ENCODE peak calls at places on chromosome 22, in four cellular contexts. One of them, this sample, is unnamed.

GRCh38 chr22:39244496-39245129 is at the start of gene PDGFB:
- DNase-seq in left ventricle myocardium inferior: peak
- DNase-seq in hepatocyte: peak
- DNase-seq in ELR: peak
- DNase-seq in this sample: peak

GRCh38 chr22:46001046-46001425 is 24.1 kb upstream of the WNT7B start:
- DNase-seq in ELR: no peak
- DNase-seq in left ventricle myocardium inferior: no peak
- DNase-seq in hepatocyte: no peak
- DNase-seq in this sample: peak

GRCh38 chr22:20607157-20607907 is 99.9 kb downstream of the MED15 start:
- DNase-seq in left ventricle myocardium inferior: no peak
- DNase-seq in hepatocyte: no peak
- DNase-seq in ELR: no peak
- DNase-seq in this sample: no peak

GRCh38 chr22:28500005-28500404 is 179.6 kb downstream of the TTC28 start:
- DNase-seq in ELR: no peak
- DNase-seq in hepatocyte: no peak
- DNase-seq in left ventricle myocardium inferior: no peak
- DNase-seq in this sample: no peak

GRCh38 chr22:19431641-19432091 is at the start of gene HIRA:
- DNase-seq in ELR: peak
- DNase-seq in hepatocyte: peak
- DNase-seq in left ventricle myocardium inferior: peak
- DNase-seq in this sample: peak

GRCh38 chr22:20061481-20061861 is 18.6 kb upstream of the DGCR8 start:
- DNase-seq in left ventricle myocardium inferior: no peak
- DNase-seq in ELR: peak
- DNase-seq in hepatocyte: no peak
- DNase-seq in this sample: no peak

GRCh38 chr22:24571266-24571665 is 15.5 kb downstream of the SNRPD3 start:
- DNase-seq in left ventricle myocardium inferior: no peak
- DNase-seq in hepatocyte: no peak
- DNase-seq in ELR: no peak
- DNase-seq in this sample: no peak

GRCh38 chr22:29609139-29609538 is 5.7 kb downstream of the NF2 start:
- DNase-seq in hepatocyte: no peak
- DNase-seq in left ventricle myocardium inferior: no peak
- DNase-seq in ELR: peak
- DNase-seq in this sample: no peak

GRCh38 chr22:28799125-28799833 is 1.1 kb downstream of the XBP1 start:
- DNase-seq in hepatocyte: peak
- DNase-seq in ELR: peak
- DNase-seq in left ventricle myocardium inferior: no peak
- DNase-seq in this sample: no peak

GRCh38 chr22:42553475-42554361 is at the start of gene SERHL2:
- DNase-seq in hepatocyte: peak
- DNase-seq in ELR: peak
- DNase-seq in left ventricle myocardium inferior: peak
- DNase-seq in this sample: peak

GRCh38 chr22:29096736-29097669 is 24.2 kb downstream of the KREMEN1 start:
- DNase-seq in hepatocyte: no peak
- DNase-seq in ELR: no peak
- DNase-seq in left ventricle myocardium inferior: no peak
- DNase-seq in this sample: no peak

GRCh38 chr22:48592066-48592345 is 1235.7 kb downstream of the BRD1 start:
- DNase-seq in left ventricle myocardium inferior: no peak
- DNase-seq in ELR: no peak
- DNase-seq in hepatocyte: no peak
- DNase-seq in this sample: peak

GRCh38 chr22:41191467-41191866 is 13.6 kb upstream of the L3MBTL2 start:
- DNase-seq in hepatocyte: no peak
- DNase-seq in left ventricle myocardium inferior: no peak
- DNase-seq in ELR: no peak
- DNase-seq in this sample: no peak

GRCh38 chr22:20569059-20570058 is 61.9 kb downstream of the MED15 start:
- DNase-seq in ELR: peak
- DNase-seq in left ventricle myocardium inferior: peak
- DNase-seq in hepatocyte: peak
- DNase-seq in this sample: peak

GRCh38 chr22:36619797-36620390 is 83.7 kb downstream of the CACNG2 start:
- DNase-seq in ELR: no peak
- DNase-seq in hepatocyte: no peak
- DNase-seq in left ventricle myocardium inferior: no peak
- DNase-seq in this sample: no peak

GRCh38 chr22:21697866-21698265 is 32.1 kb downstream of the PPIL2 start:
- DNase-seq in hepatocyte: no peak
- DNase-seq in left ventricle myocardium inferior: no peak
- DNase-seq in ELR: peak
- DNase-seq in this sample: no peak

GRCh38 chr22:21942407-21942895 is 10.2 kb downstream of the PPM1F start:
- DNase-seq in ELR: peak
- DNase-seq in hepatocyte: no peak
- DNase-seq in left ventricle myocardium inferior: peak
- DNase-seq in this sample: peak

GRCh38 chr22:32842486-32842885 is 41.0 kb downstream of the TIMP3 start:
- DNase-seq in left ventricle myocardium inferior: no peak
- DNase-seq in hepatocyte: no peak
- DNase-seq in ELR: peak
- DNase-seq in this sample: no peak

GRCh38 chr22:38110863-38111852 is 674 bp upstream of the BAIAP2L2 start:
- DNase-seq in ELR: no peak
- DNase-seq in hepatocyte: peak
- DNase-seq in left ventricle myocardium inferior: no peak
- DNase-seq in this sample: peak

GRCh38 chr22:27994481-27995331 is 75.7 kb upstream of the PITPNB start:
- DNase-seq in hepatocyte: no peak
- DNase-seq in ELR: no peak
- DNase-seq in left ventricle myocardium inferior: no peak
- DNase-seq in this sample: no peak

GRCh38 chr22:49540084-49540483 is 287.6 kb downstream of the BRD1 start:
- DNase-seq in hepatocyte: no peak
- DNase-seq in ELR: no peak
- DNase-seq in left ventricle myocardium inferior: no peak
- DNase-seq in this sample: no peak

GRCh38 chr22:38089474-38089851 is 5.5 kb upstream of the SLC16A8 start:
- DNase-seq in hepatocyte: no peak
- DNase-seq in left ventricle myocardium inferior: no peak
- DNase-seq in ELR: no peak
- DNase-seq in this sample: peak

GRCh38 chr22:39471421-39472141 is 14.8 kb downstream of the MGAT3 start:
- DNase-seq in ELR: peak
- DNase-seq in left ventricle myocardium inferior: no peak
- DNase-seq in hepatocyte: peak
- DNase-seq in this sample: no peak

GRCh38 chr22:18987765-18988164 is 51.7 kb upstream of the PRODH start:
- DNase-seq in ELR: peak
- DNase-seq in hepatocyte: peak
- DNase-seq in left ventricle myocardium inferior: no peak
- DNase-seq in this sample: no peak

GRCh38 chr22:36197065-36197440 is 4.6 kb downstream of the APOL4 start:
- DNase-seq in ELR: peak
- DNase-seq in hepatocyte: peak
- DNase-seq in left ventricle myocardium inferior: peak
- DNase-seq in this sample: peak

GRCh38 chr22:17727244-17727892 is 46.9 kb downstream of the BID start:
- DNase-seq in hepatocyte: no peak
- DNase-seq in left ventricle myocardium inferior: no peak
- DNase-seq in ELR: no peak
- DNase-seq in this sample: no peak

GRCh38 chr22:17115311-17115710 is 5.8 kb downstream of the TMEM121B start:
- DNase-seq in hepatocyte: no peak
- DNase-seq in ELR: no peak
- DNase-seq in left ventricle myocardium inferior: no peak
- DNase-seq in this sample: no peak